ENCODE peak calls at places on chromosomes 16 and 17, in seven cellular contexts. Q is bronchial epithelial cell, H is BE2C, L is NT2/D1, U is neuronal stem cell, F is GM23338, B is lung. J is an unnamed sample. For H3K27me3, the result is how much of the 10 kb centered on the place peaks cover.

GRCh38 chr16:56988161-56988947 is 1.0 kb upstream of the NLRC5 start:
- DNase-seq in Q (no peak), H (no peak), L (no peak), U (no peak), F (no peak), B (no peak), J (no peak)

GRCh38 chr17:7318121-7318860 is 3.1 kb upstream of the GPS2 start:
- DNase-seq in Q (no peak), H (no peak), L (no peak), U (no peak), F (no peak), B (no peak), J (no peak)

GRCh38 chr17:35062284-35062683 is 1.2 kb downstream of the RFFL start:
- DNase-seq in Q (no peak), H (no peak), L (no peak), U (no peak), F (no peak), B (no peak), J (no peak)

GRCh38 chr16:19588661-19589060 is 33.2 kb downstream of the VPS35L start:
- DNase-seq in Q (no peak), H (no peak), L (no peak), U (no peak), F (no peak), B (no peak), J (no peak)

GRCh38 chr17:1365445-1366039 is 34.5 kb downstream of the YWHAE start:
- DNase-seq in Q (peak), H (peak), L (peak), U (peak), F (peak), B (peak), J (peak)

GRCh38 chr17:38419508-38419981 is 8.7 kb upstream of the ARHGAP23 start:
- DNase-seq in Q (no peak), H (no peak), L (no peak), U (no peak), F (peak), B (no peak), J (no peak)

GRCh38 chr16:11175850-11176341 is 80.1 kb downstream of the SOCS1 start:
- DNase-seq in Q (no peak), H (no peak), L (no peak), U (no peak), F (no peak), B (no peak), J (peak)

GRCh38 chr17:44216173-44216572 is 3.3 kb downstream of the UBTF start:
- DNase-seq in Q (no peak), H (no peak), L (no peak), U (no peak), F (no peak), B (no peak), J (no peak)

GRCh38 chr16:50711040-50711439 is 17.6 kb downstream of the NOD2 start:
- DNase-seq in Q (no peak), H (no peak), L (no peak), U (no peak), F (no peak), B (no peak), J (no peak)

GRCh38 chr16:86500708-86501510 is 9.4 kb upstream of the FOXF1 start:
- DNase-seq in Q (no peak), H (no peak), L (no peak), U (no peak), F (no peak), B (no peak), J (no peak)

GRCh38 chr16:78432451-78432850 is 333.0 kb downstream of the WWOX start:
- DNase-seq in Q (no peak), H (no peak), L (no peak), U (no peak), F (no peak), B (no peak), J (peak)

GRCh38 chr16:47460301-47460754 is 535 bp downstream of the ITFG1 start:
- DNase-seq in Q (peak), H (no peak), L (no peak), U (no peak), F (peak), B (no peak), J (no peak)

GRCh38 chr16:66520406-66521194 is 29.3 kb downstream of the TK2 start:
- DNase-seq in Q (no peak), H (no peak), L (no peak), U (no peak), F (no peak), B (peak), J (no peak)

GRCh38 chr16:9820481-9821246 is 361.6 kb downstream of the GRIN2A start:
- DNase-seq in Q (no peak), H (no peak), L (peak), U (peak), F (peak), B (no peak), J (no peak)

GRCh38 chr17:41784207-41784744 is 2.2 kb downstream of the JUP start:
- DNase-seq in Q (peak), H (peak), L (no peak), U (no peak), F (peak), B (peak), J (no peak)

GRCh38 chr17:57135748-57136342 is 50.8 kb downstream of the AKAP1 start:
- DNase-seq in Q (no peak), H (no peak), L (no peak), U (no peak), F (no peak), B (no peak), J (no peak)

GRCh38 chr16:19400709-19401108 is 17.0 kb upstream of the TMC5 start:
- DNase-seq in Q (no peak), H (peak), L (peak), U (no peak), F (peak), B (no peak), J (no peak)

GRCh38 chr17:77049440-77049839 is 91.3 kb upstream of the SEC14L1 start:
- DNase-seq in Q (peak), H (no peak), L (no peak), U (no peak), F (no peak), B (no peak), J (no peak)

GRCh38 chr17:8124350-8125195 is 667 bp upstream of the HES7 start:
- DNase-seq in Q (no peak), H (no peak), L (no peak), U (no peak), F (no peak), B (no peak), J (no peak)

GRCh38 chr17:15886804-15887203 is 58.1 kb upstream of the ADORA2B start:
- DNase-seq in Q (no peak), H (peak), L (no peak), U (no peak), F (no peak), B (no peak), J (no peak)

GRCh38 chr16:49009204-49009603 is 272.4 kb downstream of the CBLN1 start:
- DNase-seq in Q (no peak), H (no peak), L (no peak), U (no peak), F (no peak), B (no peak), J (no peak)

GRCh38 chr17:58303981-58304734 is 23.4 kb upstream of the MPO start:
- DNase-seq in Q (peak), H (peak), L (peak), U (no peak), F (peak), B (peak), J (peak)

GRCh38 chr16:68332411-68333121 is 21.7 kb downstream of the PRMT7 start:
- DNase-seq in Q (peak), H (no peak), L (no peak), U (no peak), F (no peak), B (peak), J (no peak)

GRCh38 chr17:36682804-36683203 is 81.4 kb downstream of the MRM1 start:
- DNase-seq in Q (no peak), H (no peak), L (no peak), U (no peak), F (no peak), B (no peak), J (no peak)
- H3K27me3 ChIP-seq in Q (under half), H (under half), L (under half), U (under half), F (under half), B (under half), J (under half)

GRCh38 chr16:89050119-89050867 is 43.4 kb upstream of the ACSF3 start:
- DNase-seq in Q (no peak), H (peak), L (no peak), U (no peak), F (no peak), B (no peak), J (no peak)

GRCh38 chr16:89047331-89048086 is 46.1 kb upstream of the ACSF3 start:
- DNase-seq in Q (no peak), H (peak), L (no peak), U (no peak), F (no peak), B (no peak), J (no peak)

GRCh38 chr16:89048087-89048729 is 45.4 kb upstream of the ACSF3 start:
- DNase-seq in Q (no peak), H (peak), L (no peak), U (no peak), F (peak), B (no peak), J (no peak)

GRCh38 chr16:89049484-89050118 is 44.1 kb upstream of the ACSF3 start:
- DNase-seq in Q (no peak), H (peak), L (no peak), U (no peak), F (no peak), B (no peak), J (no peak)

DNA sequence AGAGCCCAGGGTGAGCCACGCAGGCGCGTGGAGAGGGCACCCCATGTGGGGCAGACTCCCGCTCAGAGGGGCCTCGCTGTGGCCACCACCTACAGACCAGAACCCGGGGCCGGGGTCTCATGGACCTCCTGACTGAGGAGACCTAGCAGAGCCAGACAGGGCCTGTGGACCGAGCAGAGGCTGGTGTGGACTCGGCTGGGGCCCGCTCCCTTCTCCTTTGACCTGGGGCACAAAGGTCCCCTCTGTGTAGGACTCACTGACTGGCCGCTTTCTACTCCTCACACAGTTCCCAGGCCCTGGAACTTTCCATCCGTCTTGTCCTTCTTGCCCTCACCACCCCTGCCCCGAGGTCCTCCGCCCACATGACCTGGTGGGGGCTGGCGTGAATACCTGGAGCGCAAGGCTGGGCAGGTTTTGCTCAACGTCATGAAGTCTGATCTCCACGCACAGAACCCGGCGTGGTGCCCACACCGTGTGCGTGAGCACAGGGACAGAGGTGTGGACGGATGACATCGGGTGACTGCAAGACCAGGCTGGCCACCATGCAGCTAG is 44.7 kb upstream of the ACSF3 start:
- DNase-seq in Q (no peak), H (peak), L (no peak), U (no peak), F (no peak), B (no peak), J (no peak)
- H3K27me3 ChIP-seq in Q (under half), H (half or more), L (under half), U (under half), F (under half), B (under half), J (under half)

GRCh38 chr16:62036807-62037135 is 533 bp upstream of the CDH8 start:
- DNase-seq in Q (no peak), H (no peak), L (no peak), U (peak), F (peak), B (no peak), J (no peak)
- H3K27me3 ChIP-seq in Q (under half), H (under half), L (half or more), U (under half), F (half or more), B (under half), J (under half)

GRCh38 chr16:24820522-24820921 is 25.2 kb upstream of the SLC5A11 start:
- DNase-seq in Q (peak), H (no peak), L (no peak), U (no peak), F (no peak), B (no peak), J (no peak)
- H3K27me3 ChIP-seq in Q (under half), H (under half), L (under half), U (under half), F (under half), B (under half), J (under half)

DNA sequence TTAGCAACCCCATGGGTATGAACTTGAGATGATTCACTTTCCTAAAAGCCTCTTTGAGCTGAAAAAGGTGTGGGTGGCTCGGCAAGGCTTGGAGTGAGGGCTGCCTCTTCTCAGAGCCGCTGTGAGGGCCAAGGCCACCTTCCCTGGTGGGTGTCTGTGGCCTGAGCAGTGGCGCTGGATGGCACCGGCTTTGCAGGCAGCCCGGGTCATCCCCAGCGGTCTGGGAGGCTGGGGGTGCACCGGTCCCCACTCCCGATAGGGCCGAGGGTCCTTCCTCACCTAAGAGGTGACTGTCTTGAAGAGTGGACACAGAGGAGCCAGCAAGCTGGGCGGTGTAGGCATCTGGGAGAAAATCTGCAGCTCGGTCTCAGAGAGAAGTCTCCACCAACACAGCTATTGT is 79.2 kb upstream of the RBL2 start:
- DNase-seq in Q (no peak), H (no peak), L (no peak), U (no peak), F (no peak), B (no peak), J (no peak)
- H3K27me3 ChIP-seq in Q (under half), H (under half), L (under half), U (under half), F (under half), B (under half), J (under half)